ENCODE peak calls at places on chromosomes 4 and X, in five cellular contexts. D is breast epithelium, R is suprapubic skin, X is stomach, F is HCT116. I is an unnamed sample.

GRCh38 chrX:129462707-129463106 is 60.6 kb downstream of the SMARCA1 start:
- DNase-seq in D (no peak), R (no peak), X (no peak), F (no peak), I (no peak)

GRCh38 chrX:119417376-119417775 is 18.2 kb downstream of the SLC25A43 start:
- DNase-seq in D (no peak), R (no peak), X (no peak), F (no peak), I (no peak)

GRCh38 chr4:1113311-1114009 is at the start of gene RNF212:
- DNase-seq in D (no peak), R (peak), X (peak), F (no peak), I (no peak)

GRCh38 chr4:40427138-40427537 is 92.0 kb downstream of the CHRNA9 start:
- DNase-seq in D (no peak), R (no peak), X (no peak), F (no peak), I (no peak)

GRCh38 chrX:48590203-48591103 is 6.8 kb upstream of the WDR13 start:
- DNase-seq in D (no peak), R (no peak), X (no peak), F (no peak), I (no peak)

GRCh38 chr4:83905952-83906351 is 370.0 kb downstream of the GPAT3 start:
- DNase-seq in D (no peak), R (no peak), X (no peak), F (no peak), I (no peak)

GRCh38 chrX:119516157-119516702 is 48.0 kb downstream of the SLC25A5 start:
- DNase-seq in D (no peak), R (no peak), X (no peak), F (peak), I (peak)

GRCh38 chrX:120559799-120560198 is 963 bp downstream of the CUL4B start:
- DNase-seq in D (no peak), R (no peak), X (no peak), F (no peak), I (no peak)

GRCh38 chr4:6198768-6199343 is 1.5 kb downstream of the JAKMIP1 start:
- DNase-seq in D (no peak), R (no peak), X (no peak), F (no peak), I (no peak)

GRCh38 chr4:39976945-39977488 is 694 bp downstream of the PDS5A start:
- DNase-seq in D (no peak), R (no peak), X (peak), F (no peak), I (peak)

GRCh38 chr4:148787831-148788477 is 345.7 kb upstream of the NR3C2 start:
- DNase-seq in D (no peak), R (no peak), X (no peak), F (no peak), I (no peak)

GRCh38 chr4:72019688-72020087 is 12.1 kb upstream of the NPFFR2 start:
- DNase-seq in D (no peak), R (no peak), X (no peak), F (no peak), I (no peak)

GRCh38 chrX:84155938-84156337 is 32.1 kb downstream of the RPS6KA6 start:
- DNase-seq in D (no peak), R (no peak), X (no peak), F (no peak), I (no peak)

GRCh38 chr4:168569066-168569908 is 72.4 kb downstream of the PALLD start:
- DNase-seq in D (no peak), R (no peak), X (peak), F (peak), I (no peak)

GRCh38 chrX:43822015-43822414 is 60.2 kb downstream of the MAOB start:
- DNase-seq in D (no peak), R (no peak), X (no peak), F (peak), I (no peak)

GRCh38 chr4:2334826-2335728 is 73.2 kb upstream of the MXD4 start:
- DNase-seq in D (no peak), R (no peak), X (no peak), F (no peak), I (no peak)

GRCh38 chr4:14792702-14793227 is 209.5 kb upstream of the CPEB2 start:
- DNase-seq in D (no peak), R (no peak), X (no peak), F (no peak), I (no peak)

GRCh38 chr4:7844247-7844991 is 95.2 kb downstream of the AFAP1 start:
- DNase-seq in D (peak), R (peak), X (peak), F (peak), I (no peak)

GRCh38 chrX:40922307-40922706 is 162.9 kb upstream of the USP9X start:
- DNase-seq in D (no peak), R (no peak), X (no peak), F (peak), I (no peak)

GRCh38 chrX:17608898-17609297 is 128.4 kb upstream of the SCML1 start:
- DNase-seq in D (no peak), R (no peak), X (no peak), F (no peak), I (no peak)

GRCh38 chr4:7960017-7960789 is 20.5 kb upstream of the AFAP1 start:
- DNase-seq in D (no peak), R (no peak), X (no peak), F (no peak), I (no peak)

GRCh38 chr4:103054030-103054429 is 22.5 kb downstream of the SLC9B2 start:
- DNase-seq in D (no peak), R (no peak), X (no peak), F (no peak), I (no peak)

GRCh38 chr4:152014280-152014679 is 253.5 kb upstream of the GATB start:
- DNase-seq in D (no peak), R (no peak), X (no peak), F (no peak), I (no peak)

GRCh38 chr4:139684351-139684750 is 18.7 kb downstream of the MGST2 start:
- DNase-seq in D (no peak), R (no peak), X (no peak), F (no peak), I (no peak)

GRCh38 chr4:66574145-66574978 is 904.1 kb upstream of the EPHA5 start:
- DNase-seq in D (no peak), R (no peak), X (no peak), F (no peak), I (no peak)

GRCh38 chr4:152454398-152455011 is 81.4 kb downstream of the FBXW7 start:
- DNase-seq in D (no peak), R (no peak), X (no peak), F (no peak), I (no peak)

GRCh38 chr4:72076562-72076961 is 44.8 kb downstream of the NPFFR2 start:
- DNase-seq in D (no peak), R (no peak), X (no peak), F (no peak), I (no peak)

GRCh38 chr4:80070880-80071620 is 2.0 kb downstream of the ANTXR2 start:
- DNase-seq in D (no peak), R (no peak), X (no peak), F (no peak), I (no peak)

GRCh38 chr4:823761-824460 is 2.0 kb downstream of the CPLX1 start:
- DNase-seq in D (no peak), R (peak), X (no peak), F (no peak), I (no peak)

GRCh38 chr4:150510176-150510875 is 71.6 kb upstream of the MAB21L2 start:
- DNase-seq in D (no peak), R (no peak), X (no peak), F (peak), I (peak)

GRCh38 chr4:123597586-123597985 is 201.0 kb downstream of the SPRY1 start:
- DNase-seq in D (no peak), R (no peak), X (no peak), F (no peak), I (no peak)

GRCh38 chr4:75940692-75941253 is at the start of gene NAAA:
- DNase-seq in D (peak), R (peak), X (peak), F (peak), I (peak)

GRCh38 chrX:103356023-103356798 is at the start of gene TCEAL9:
- DNase-seq in D (peak), R (peak), X (peak), F (peak), I (no peak)

GRCh38 chr4:54746228-54746627 is 88.5 kb downstream of the KIT start:
- DNase-seq in D (no peak), R (no peak), X (no peak), F (no peak), I (no peak)

GRCh38 chr4:127141857-127142256 is 490.9 kb upstream of the INTU start:
- DNase-seq in D (no peak), R (no peak), X (no peak), F (no peak), I (no peak)

GRCh38 chrX:24266996-24267395 is 46.9 kb downstream of the SUPT20HL2 start:
- DNase-seq in D (no peak), R (no peak), X (no peak), F (no peak), I (no peak)

GRCh38 chrX:95291561-95291960 is 1393.1 kb upstream of the DIAPH2 start:
- DNase-seq in D (no peak), R (no peak), X (no peak), F (no peak), I (no peak)

GRCh38 chrX:38627683-38628082 is 66.3 kb downstream of the TSPAN7 start:
- DNase-seq in D (no peak), R (no peak), X (no peak), F (peak), I (no peak)

GRCh38 chr4:124768596-124768995 is 56.1 kb upstream of the ANKRD50 start:
- DNase-seq in D (no peak), R (no peak), X (no peak), F (no peak), I (no peak)

GRCh38 chr4:41363384-41363981 is 106.8 kb downstream of the UCHL1 start:
- DNase-seq in D (no peak), R (no peak), X (no peak), F (no peak), I (no peak)

GRCh38 chrX:1423215-1423614 is 29.5 kb downstream of the ASMTL start:
- DNase-seq in D (no peak), R (peak), X (no peak), F (no peak), I (no peak)

GRCh38 chrX:1421433-1422134 is 29.7 kb upstream of the SLC25A6 start:
- DNase-seq in D (no peak), R (peak), X (no peak), F (no peak), I (no peak)

GRCh38 chrX:1425381-1425780 is 27.3 kb downstream of the ASMTL start:
- DNase-seq in D (no peak), R (peak), X (no peak), F (no peak), I (no peak)

GRCh38 chrX:1422135-1422465 is 30.2 kb upstream of the SLC25A6 start:
- DNase-seq in D (no peak), R (no peak), X (no peak), F (no peak), I (no peak)

DNA sequence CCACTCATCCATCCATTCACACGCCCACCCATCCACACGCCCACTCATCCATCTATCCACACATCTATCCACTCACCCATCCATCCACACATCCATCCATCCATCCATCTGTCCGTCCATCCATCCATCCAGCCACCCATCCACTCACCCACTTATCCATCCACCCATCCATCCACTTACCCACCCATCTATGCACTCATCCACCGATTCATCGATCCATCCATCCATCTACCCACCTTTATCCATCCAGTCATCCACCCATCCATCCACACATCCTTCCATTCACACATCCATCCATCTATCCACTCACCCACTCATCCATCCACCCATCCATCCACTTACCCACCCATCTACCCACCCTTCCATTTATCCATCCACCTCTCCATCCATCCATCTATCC is 28.3 kb downstream of the ASMTL start:
- DNase-seq in D (no peak), R (no peak), X (no peak), F (no peak), I (no peak)
- TF ChIP-seq POLR2A in D (no peak), R (no peak), X (no peak), F (no peak), I (no peak)

GRCh38 chr4:186225848-186226247 is 1.5 kb upstream of the KLKB1 start:
- DNase-seq in D (no peak), R (no peak), X (no peak), F (no peak), I (no peak)

GRCh38 chr4:186228514-186228894 is 1.2 kb downstream of the KLKB1 start:
- DNase-seq in D (no peak), R (no peak), X (no peak), F (no peak), I (no peak)

GRCh38 chr4:186227744-186228513 is 622 bp downstream of the KLKB1 start:
- DNase-seq in D (no peak), R (no peak), X (no peak), F (no peak), I (no peak)

GRCh38 chr4:186226521-186227189 is 652 bp upstream of the KLKB1 start:
- DNase-seq in D (no peak), R (no peak), X (no peak), F (no peak), I (no peak)

DNA sequence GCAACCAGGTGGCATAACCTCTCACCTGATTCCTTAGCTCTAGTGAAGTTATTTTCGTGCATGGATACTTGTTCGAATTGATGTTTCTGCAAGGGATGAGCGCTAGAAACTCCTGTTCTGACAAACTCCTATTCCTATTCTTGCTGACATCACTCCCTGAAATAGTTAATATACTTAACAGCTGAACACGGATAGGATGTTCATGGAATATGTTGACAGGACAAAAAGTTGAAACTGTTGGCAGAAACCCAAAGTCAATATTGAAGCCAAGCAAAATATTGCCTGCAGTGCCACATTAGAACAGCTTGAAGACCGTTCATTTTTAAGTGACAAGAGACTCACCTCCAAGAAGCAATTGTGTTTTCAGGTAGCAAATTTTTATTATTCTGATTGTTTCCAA is at the start of gene KLKB1:
- DNase-seq in D (no peak), R (no peak), X (no peak), F (no peak), I (no peak)
- TF ChIP-seq POLR2A in D (no peak), R (no peak), X (no peak), F (no peak), I (no peak)

GRCh38 chr4:138055890-138056289 is 186.3 kb downstream of the SLC7A11 start:
- DNase-seq in D (no peak), R (no peak), X (no peak), F (no peak), I (no peak)

GRCh38 chr4:138050601-138051000 is 191.5 kb downstream of the SLC7A11 start:
- DNase-seq in D (no peak), R (no peak), X (no peak), F (no peak), I (no peak)

GRCh38 chr4:138056541-138056940 is 185.6 kb downstream of the SLC7A11 start:
- DNase-seq in D (no peak), R (no peak), X (no peak), F (no peak), I (no peak)

GRCh38 chr4:138051157-138051556 is 191.0 kb downstream of the SLC7A11 start:
- DNase-seq in D (no peak), R (no peak), X (no peak), F (no peak), I (no peak)

GRCh38 chr4:138053601-138054322 is 188.4 kb downstream of the SLC7A11 start:
- DNase-seq in D (no peak), R (no peak), X (no peak), F (peak), I (peak)
- TF ChIP-seq POLR2A in D (no peak), R (no peak), X (no peak), F (no peak), I (no peak)

GRCh38 chrX:71214604-71215334 is 8.3 kb upstream of the GJB1 start:
- DNase-seq in D (no peak), R (no peak), X (peak), F (no peak), I (no peak)
- TF ChIP-seq POLR2A in D (no peak), R (no peak), X (no peak), F (no peak), I (no peak)

GRCh38 chr4:98467627-98468072 is 190.8 kb downstream of the TSPAN5 start:
- DNase-seq in D (peak), R (peak), X (peak), F (peak), I (no peak)
- TF ChIP-seq POLR2A in D (no peak), R (no peak), X (no peak), F (no peak), I (no peak)

GRCh38 chr4:113761682-113762060 is at the start of gene CAMK2D:
- DNase-seq in D (peak), R (peak), X (peak), F (peak), I (peak)
- TF ChIP-seq POLR2A in D (peak), R (peak), X (no peak), F (no peak), I (peak)

GRCh38 chrX:10015711-10016515 is 48.8 kb downstream of the CLDN34 start:
- DNase-seq in D (no peak), R (peak), X (no peak), F (no peak), I (no peak)

GRCh38 chrX:10012776-10013175 is 45.6 kb downstream of the CLDN34 start:
- DNase-seq in D (no peak), R (no peak), X (no peak), F (no peak), I (no peak)

GRCh38 chrX:10011991-10012390 is 44.8 kb downstream of the CLDN34 start:
- DNase-seq in D (no peak), R (no peak), X (no peak), F (no peak), I (no peak)

GRCh38 chrX:10016516-10017132 is 49.5 kb downstream of the CLDN34 start:
- DNase-seq in D (no peak), R (no peak), X (no peak), F (no peak), I (no peak)

DNA sequence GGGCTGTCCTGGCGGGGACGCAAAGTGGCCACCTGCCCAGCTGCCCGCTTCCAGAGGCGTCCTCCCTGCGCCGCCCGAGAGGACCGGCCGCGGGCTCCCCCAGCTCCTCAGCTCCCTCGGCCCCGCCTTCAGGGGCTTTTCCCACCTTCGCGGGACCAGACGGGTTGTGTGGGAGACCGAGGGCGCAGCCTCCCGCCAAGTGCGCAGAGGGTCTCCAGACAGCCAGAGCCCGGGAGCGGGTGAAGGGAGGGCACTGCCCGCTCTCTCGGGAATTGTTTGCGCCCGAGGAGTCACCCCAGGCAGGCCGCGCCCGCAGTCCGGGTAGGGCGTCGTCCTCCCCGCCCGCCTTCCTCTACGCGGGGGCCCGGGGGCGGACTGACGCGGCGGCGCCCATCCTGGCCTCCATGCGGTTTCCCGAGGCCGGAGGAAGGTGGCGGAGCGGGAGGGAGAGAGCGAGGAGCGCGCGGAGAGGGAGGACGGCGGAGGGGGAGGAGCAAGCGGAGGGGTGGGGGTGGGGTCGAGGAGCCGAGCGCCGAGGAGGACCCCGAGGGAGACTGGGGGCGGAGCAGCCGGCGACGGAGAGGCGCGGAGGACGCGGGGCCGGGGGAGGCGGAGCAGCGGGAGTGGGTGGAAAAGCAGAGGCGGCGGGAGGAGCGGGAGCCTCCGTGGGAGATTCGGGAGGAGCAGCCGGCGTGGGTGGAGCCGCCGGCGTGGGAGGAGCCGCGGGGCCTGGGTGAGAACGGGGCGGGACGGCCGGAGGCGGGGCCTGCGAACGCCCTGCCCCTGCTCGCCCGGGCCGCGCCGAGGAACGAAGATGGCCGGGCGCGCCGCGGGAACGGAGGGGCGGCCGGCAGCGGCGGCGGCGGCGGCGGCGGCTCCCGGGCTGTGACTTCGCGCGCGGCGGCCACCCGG is 47.6 kb downstream of the CLDN34 start:
- DNase-seq in D (peak), R (peak), X (peak), F (peak), I (no peak)
- TF ChIP-seq POLR2A in D (no peak), R (peak), X (no peak), F (no peak), I (peak)

GRCh38 chrX:153689654-153690465 is 2.1 kb downstream of the SLC6A8 start:
- DNase-seq in D (no peak), R (no peak), X (no peak), F (no peak), I (no peak)
- TF ChIP-seq POLR2A in D (no peak), R (no peak), X (no peak), F (no peak), I (no peak)